ENCODE peak calls at places on chromosomes 16 and 17, in seven cellular contexts. E is transverse colon, Z is A549, T is stomach, I is esophagus muscularis mucosa, N is H1, D is ovary. V is an unnamed sample.
A peak's percentile ranks its signal among the peaks of the same experiment; 100 is the strongest.

GRCh38 chr17:56754523-56755208 is 79.1 kb downstream of the C17orf67 start:
- DNase-seq in E (no peak), Z (peak; percentile 70), T (no peak), I (no peak), N (no peak), D (no peak), V (no peak)

GRCh38 chr17:78360371-78361226 is 722 bp upstream of the SOCS3 start:
- DNase-seq in E (peak; percentile 97), Z (peak; percentile 99), T (peak; percentile 98), I (peak; percentile 98), N (peak; percentile 100), D (peak; percentile 88), V (peak; percentile 93)

GRCh38 chr17:76266244-76266938 is 1.2 kb downstream of the UBALD2 start:
- DNase-seq in E (peak; percentile 47), Z (peak; percentile 52), T (no peak), I (no peak), N (no peak), D (peak; percentile 34), V (no peak)

GRCh38 chr16:48047755-48048154 is 108.0 kb downstream of the ABCC12 start:
- DNase-seq in E (no peak), Z (no peak), T (no peak), I (no peak), N (no peak), D (no peak), V (no peak)

GRCh38 chr16:85235988-85236831 is 123.9 kb upstream of the CIBAR2 start:
- DNase-seq in E (no peak), Z (no peak), T (peak; percentile 28), I (no peak), N (no peak), D (peak; percentile 68), V (no peak)

GRCh38 chr16:27464663-27465482 is 62.9 kb downstream of the IL21R start:
- DNase-seq in E (no peak), Z (no peak), T (no peak), I (no peak), N (no peak), D (no peak), V (no peak)

GRCh38 chr16:70576431-70577255 is 53.0 kb downstream of the SF3B3 start:
- DNase-seq in E (peak; percentile 33), Z (no peak), T (no peak), I (no peak), N (no peak), D (no peak), V (no peak)

GRCh38 chr16:83187404-83187803 is 560.6 kb downstream of the CDH13 start:
- DNase-seq in E (no peak), Z (no peak), T (no peak), I (no peak), N (no peak), D (no peak), V (no peak)

GRCh38 chr17:50289268-50289667 is 15.0 kb downstream of the TMEM92 start:
- DNase-seq in E (no peak), Z (no peak), T (no peak), I (no peak), N (no peak), D (no peak), V (no peak)

GRCh38 chr16:17828012-17828411 is 357.3 kb upstream of the XYLT1 start:
- DNase-seq in E (no peak), Z (no peak), T (no peak), I (no peak), N (no peak), D (no peak), V (no peak)

GRCh38 chr17:45313927-45314760 is 2.7 kb downstream of the MAP3K14 start:
- DNase-seq in E (no peak), Z (no peak), T (no peak), I (no peak), N (no peak), D (no peak), V (no peak)

GRCh38 chr16:55494994-55495421 is 13.9 kb upstream of the LPCAT2 start:
- DNase-seq in E (peak; percentile 45), Z (no peak), T (peak; percentile 51), I (peak; percentile 90), N (no peak), D (peak; percentile 52), V (peak; percentile 81)

GRCh38 chr16:85389679-85390470 is 223.2 kb upstream of the GSE1 start:
- DNase-seq in E (no peak), Z (no peak), T (no peak), I (no peak), N (peak; percentile 39), D (peak; percentile 10), V (peak; percentile 4)

GRCh38 chr17:2635241-2635640 is 41.8 kb downstream of the PAFAH1B1 start:
- DNase-seq in E (no peak), Z (no peak), T (no peak), I (no peak), N (no peak), D (no peak), V (no peak)

GRCh38 chr17:39647242-39647641 is 10.3 kb downstream of the STARD3 start:
- DNase-seq in E (no peak), Z (no peak), T (no peak), I (no peak), N (no peak), D (no peak), V (no peak)

GRCh38 chr16:46908540-46909372 is 24.6 kb downstream of the GPT2 start:
- DNase-seq in E (peak; percentile 47), Z (peak; percentile 60), T (peak; percentile 47), I (no peak), N (peak; percentile 81), D (peak; percentile 41), V (peak; percentile 51)

GRCh38 chr17:27974045-27974436 is 68.4 kb upstream of the NLK start:
- DNase-seq in E (no peak), Z (no peak), T (no peak), I (no peak), N (no peak), D (no peak), V (no peak)

GRCh38 chr17:19304209-19304608 is 58.3 kb downstream of the B9D1 start:
- DNase-seq in E (peak; percentile 74), Z (no peak), T (peak; percentile 53), I (no peak), N (no peak), D (no peak), V (peak; percentile 45)

GRCh38 chr17:77372444-77373297 is 231.9 kb downstream of the SEC14L1 start:
- DNase-seq in E (peak; percentile 81), Z (no peak), T (peak; percentile 76), I (no peak), N (peak; percentile 93), D (peak; percentile 90), V (peak; percentile 75)

GRCh38 chr16:1312459-1312801 is 3.0 kb downstream of the UBE2I start:
- DNase-seq in E (no peak), Z (no peak), T (no peak), I (no peak), N (no peak), D (no peak), V (no peak)

GRCh38 chr16:1312903-1313302 is 3.5 kb downstream of the UBE2I start:
- DNase-seq in E (no peak), Z (no peak), T (no peak), I (no peak), N (no peak), D (no peak), V (no peak)

GRCh38 chr16:1314399-1315068 is 5.1 kb downstream of the UBE2I start:
- DNase-seq in E (no peak), Z (no peak), T (no peak), I (no peak), N (no peak), D (no peak), V (no peak)

GRCh38 chr16:1315081-1316032 is 5.9 kb downstream of the UBE2I start:
- DNase-seq in E (no peak), Z (no peak), T (no peak), I (no peak), N (no peak), D (no peak), V (no peak)

DNA sequence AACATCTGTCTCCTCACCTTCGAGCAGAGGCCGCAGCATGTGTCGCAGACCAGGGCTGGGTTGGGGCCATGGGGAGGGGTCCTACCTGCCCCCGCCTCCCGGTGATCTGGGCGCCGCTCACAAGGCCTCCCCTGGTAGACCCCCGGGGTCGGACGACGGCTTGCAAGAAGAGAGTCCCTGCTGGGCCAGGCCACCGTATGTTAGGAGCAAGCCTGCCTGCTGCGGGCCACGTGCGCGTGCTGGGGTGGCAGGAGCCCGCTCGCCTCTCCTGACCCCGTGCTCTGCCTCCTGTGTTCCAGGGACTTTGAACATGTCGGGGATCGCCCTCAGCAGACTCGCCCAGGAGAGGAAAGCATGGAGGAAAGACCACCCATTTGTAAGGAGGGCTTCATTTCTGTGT is 4.3 kb downstream of the UBE2I start:
- DNase-seq in E (no peak), Z (no peak), T (no peak), I (no peak), N (no peak), D (no peak), V (no peak)
- TF ChIP-seq EP300 in E (no peak), Z (no peak), T (no peak), I (no peak), N (no peak), D (no peak), V (no peak)

GRCh38 chr16:11871193-11871592 is 19.9 kb upstream of the RSL1D1 start:
- DNase-seq in E (no peak), Z (no peak), T (no peak), I (no peak), N (no peak), D (no peak), V (peak; percentile 9)
- TF ChIP-seq CTCF in E (no peak), Z (peak; percentile 16), T (no peak), I (peak; percentile 17), N (peak; percentile 35), D (no peak), V (no peak)

GRCh38 chr16:57540387-57540786 is 2.1 kb upstream of the ADGRG5 start:
- DNase-seq in E (no peak), Z (no peak), T (peak; percentile 14), I (no peak), N (peak; percentile 37), D (no peak), V (no peak)

GRCh38 chr16:57548424-57548823 is 6.0 kb downstream of the ADGRG5 start:
- DNase-seq in E (no peak), Z (no peak), T (no peak), I (no peak), N (no peak), D (no peak), V (no peak)

GRCh38 chr16:57540906-57541753 is 1.3 kb upstream of the ADGRG5 start:
- DNase-seq in E (no peak), Z (no peak), T (peak; percentile 25), I (no peak), N (peak; percentile 39), D (no peak), V (no peak)

GRCh38 chr16:57541754-57542435 is 548 bp upstream of the ADGRG5 start:
- DNase-seq in E (no peak), Z (no peak), T (no peak), I (no peak), N (peak; percentile 38), D (no peak), V (no peak)

GRCh38 chr16:57544129-57544653 is 1.7 kb downstream of the ADGRG5 start:
- DNase-seq in E (peak; percentile 57), Z (no peak), T (no peak), I (no peak), N (peak; percentile 31), D (no peak), V (no peak)
- TF ChIP-seq EP300 in E (no peak), Z (no peak), T (no peak), I (no peak), N (no peak), D (no peak), V (peak; percentile 10)

DNA sequence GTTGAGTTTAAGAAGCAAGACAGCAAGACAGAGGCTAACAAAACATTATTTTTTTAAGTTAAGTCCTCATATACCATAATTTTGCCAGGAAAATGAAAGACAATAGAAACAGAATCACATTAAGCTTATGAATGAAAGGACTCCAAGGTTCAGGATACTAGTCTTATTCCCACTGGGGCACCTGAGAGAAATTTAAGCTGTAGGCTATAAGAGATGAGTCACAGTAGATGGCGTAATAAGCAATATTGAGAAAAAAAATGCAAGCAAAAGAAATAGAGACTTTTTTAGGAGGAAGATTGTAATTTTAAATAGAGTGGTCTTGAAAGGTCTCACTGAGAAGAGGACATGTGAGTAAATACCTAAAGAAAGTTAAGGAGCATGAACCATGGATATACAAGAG is 57.1 kb upstream of the KIF2B start:
- DNase-seq in E (no peak), Z (no peak), T (no peak), I (no peak), N (no peak), D (no peak), V (no peak)
- TF ChIP-seq CTCF in E (no peak), Z (no peak), T (no peak), I (no peak), N (no peak), D (no peak), V (no peak)